ENCODE peak calls at places on chromosomes 3 and 15, in nine cellular contexts. L is PC-3; D is dorsolateral prefrontal cortex; G is IMR-90; B is transverse colon; R is ovary; V is lung; I is CD4-positive, alpha-beta T cell; H is adrenal gland. Z is an unnamed sample. For H3K27me3, the result is how much of the 10 kb centered on the place peaks cover.

GRCh38 chr15:37136666-37137065 is 36.3 kb upstream of the MEIS2 start:
- DNase-seq in L (peak), D (no peak), G (peak), B (no peak), R (no peak), V (no peak), I (no peak), H (no peak), Z (no peak)

GRCh38 chr3:70261283-70261682 is 51.2 kb downstream of the MDFIC2 start:
- DNase-seq in L (peak), D (no peak), G (no peak), B (no peak), R (no peak), V (no peak), I (no peak), H (no peak), Z (no peak)

GRCh38 chr3:169811606-169812123 is 1.0 kb upstream of the LRRIQ4 start:
- DNase-seq in L (peak), D (peak), G (peak), B (no peak), R (no peak), V (no peak), I (no peak), H (no peak), Z (no peak)

GRCh38 chr15:92158426-92158825 is 235.3 kb upstream of the ST8SIA2 start:
- DNase-seq in L (peak), D (no peak), G (peak), B (no peak), R (no peak), V (no peak), I (peak), H (no peak), Z (no peak)

GRCh38 chr3:133506215-133506901 is 67.1 kb upstream of the CDV3 start:
- DNase-seq in L (no peak), D (no peak), G (no peak), B (peak), R (no peak), V (no peak), I (peak), H (no peak), Z (no peak)

GRCh38 chr3:71029770-71030169 is 553.8 kb downstream of the FOXP1 start:
- DNase-seq in L (no peak), D (no peak), G (no peak), B (no peak), R (no peak), V (no peak), I (no peak), H (no peak), Z (no peak)

GRCh38 chr3:89278305-89278704 is 170.9 kb downstream of the EPHA3 start:
- DNase-seq in L (no peak), D (no peak), G (no peak), B (no peak), R (no peak), V (no peak), I (no peak), H (no peak), Z (no peak)

GRCh38 chr15:29933043-29933442 is 110.8 kb upstream of the TJP1 start:
- DNase-seq in L (no peak), D (no peak), G (no peak), B (no peak), R (no peak), V (no peak), I (no peak), H (no peak), Z (no peak)

GRCh38 chr3:111691293-111691909 is 96.3 kb upstream of the ZBED2 start:
- DNase-seq in L (peak), D (no peak), G (peak), B (no peak), R (no peak), V (no peak), I (no peak), H (no peak), Z (no peak)

GRCh38 chr3:32401541-32402052 is 9.9 kb downstream of the CMTM7 start:
- DNase-seq in L (peak), D (peak), G (peak), B (peak), R (peak), V (peak), I (peak), H (peak), Z (peak)

GRCh38 chr15:83436513-83437158 is 10.5 kb upstream of the SH3GL3 start:
- DNase-seq in L (peak), D (no peak), G (peak), B (no peak), R (no peak), V (no peak), I (no peak), H (no peak), Z (no peak)
- TF ChIP-seq CTCF in L (peak), D (peak), G (peak), B (peak), R (no peak), V (no peak), I (no peak), H (no peak), Z (no peak)

GRCh38 chr3:50674349-50675178 is at the start of gene DOCK3:
- DNase-seq in L (peak), D (peak), G (peak), B (peak), R (peak), V (no peak), I (peak), H (peak), Z (peak)
- H3K27me3 ChIP-seq in L (half or more), D (under half), G (half or more), B (half or more), R (under half), V (under half), I (under half), H (under half), Z (under half)

GRCh38 chr3:171451915-171452707 is 8.1 kb downstream of the TNIK start:
- DNase-seq in L (no peak), D (no peak), G (no peak), B (no peak), R (no peak), V (no peak), I (no peak), H (no peak), Z (no peak)

GRCh38 chr3:171456765-171457164 is 3.4 kb downstream of the TNIK start:
- DNase-seq in L (no peak), D (no peak), G (no peak), B (no peak), R (no peak), V (no peak), I (no peak), H (no peak), Z (no peak)

GRCh38 chr3:171454026-171454425 is 6.2 kb downstream of the TNIK start:
- DNase-seq in L (no peak), D (no peak), G (no peak), B (no peak), R (no peak), V (no peak), I (no peak), H (no peak), Z (no peak)

GRCh38 chr3:171455603-171456550 is 4.3 kb downstream of the TNIK start:
- DNase-seq in L (peak), D (no peak), G (no peak), B (no peak), R (no peak), V (no peak), I (no peak), H (no peak), Z (no peak)

GRCh38 chr3:171453175-171453868 is 6.9 kb downstream of the TNIK start:
- DNase-seq in L (no peak), D (no peak), G (no peak), B (no peak), R (no peak), V (no peak), I (no peak), H (no peak), Z (no peak)
- TF ChIP-seq CTCF in L (peak), D (peak), G (peak), B (no peak), R (no peak), V (no peak), I (no peak), H (no peak), Z (peak)

DNA sequence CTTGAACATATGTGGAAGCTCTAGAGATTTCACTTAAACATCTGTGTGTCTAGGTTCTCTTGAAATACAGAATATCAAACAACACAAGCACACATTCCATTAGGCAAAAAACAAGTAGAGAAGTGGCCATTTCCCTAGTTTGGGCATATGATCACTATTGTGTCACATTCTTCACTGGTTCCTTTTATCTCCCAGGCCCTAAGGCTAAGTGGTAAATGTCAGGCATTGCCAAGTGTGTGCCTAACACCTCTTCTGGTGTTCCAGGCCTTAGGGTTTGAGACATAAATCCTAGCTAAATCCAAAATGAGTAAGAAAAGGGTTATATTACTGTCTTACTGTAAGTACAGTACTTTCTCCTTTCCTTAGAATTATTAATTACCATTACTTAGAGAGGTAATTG is 880.1 kb downstream of the PDCD6IP start:
- DNase-seq in L (no peak), D (no peak), G (no peak), B (no peak), R (no peak), V (no peak), I (no peak), H (no peak), Z (no peak)
- H3K27me3 ChIP-seq in L (under half), D (under half), G (under half), B (under half), R (under half), V (under half), I (under half), H (under half), Z (under half)

DNA sequence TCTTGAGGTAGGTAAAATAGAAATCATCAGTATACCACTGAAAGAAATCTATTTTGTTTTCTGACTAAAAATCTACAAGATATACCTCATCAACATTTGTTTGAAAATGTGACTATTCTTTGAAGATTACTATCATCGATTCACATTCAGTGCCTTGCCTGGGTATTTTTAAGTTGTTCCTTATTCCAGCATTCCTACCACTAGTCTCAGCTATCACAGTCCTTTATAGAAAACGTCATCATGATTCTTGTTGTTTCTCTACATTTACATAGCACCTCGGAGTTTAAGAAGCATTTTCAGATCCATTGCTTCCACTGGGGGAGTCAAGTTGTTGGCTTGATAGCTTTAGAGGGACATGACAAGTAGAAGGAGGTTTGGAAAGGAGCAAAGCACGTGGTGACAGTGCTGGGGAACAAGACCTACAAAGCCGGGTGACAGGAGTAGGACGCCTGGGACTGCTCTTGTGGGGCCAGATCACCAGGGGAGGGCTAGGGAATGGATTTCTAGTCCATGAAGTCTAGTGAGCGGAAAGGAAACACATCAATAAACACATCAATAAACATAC is 61.5 kb downstream of the HES1 start:
- DNase-seq in L (no peak), D (no peak), G (no peak), B (no peak), R (no peak), V (no peak), I (no peak), H (no peak), Z (no peak)
- TF ChIP-seq CTCF in L (no peak), D (no peak), G (no peak), B (no peak), R (no peak), V (no peak), I (no peak), H (no peak), Z (no peak)

GRCh38 chr15:50543556-50543955 is 2.9 kb downstream of the USP50 start:
- DNase-seq in L (no peak), D (no peak), G (peak), B (no peak), R (no peak), V (no peak), I (no peak), H (no peak), Z (no peak)

GRCh38 chr15:50544368-50544767 is 2.1 kb downstream of the USP50 start:
- DNase-seq in L (no peak), D (no peak), G (no peak), B (no peak), R (no peak), V (no peak), I (no peak), H (no peak), Z (no peak)

GRCh38 chr15:50546566-50546965 is at the start of gene USP50:
- DNase-seq in L (no peak), D (no peak), G (no peak), B (no peak), R (no peak), V (no peak), I (no peak), H (no peak), Z (no peak)

GRCh38 chr15:50542051-50542450 is 4.4 kb downstream of the USP50 start:
- DNase-seq in L (no peak), D (no peak), G (peak), B (no peak), R (no peak), V (no peak), I (no peak), H (no peak), Z (no peak)
- H3K27me3 ChIP-seq in L (under half), D (under half), G (under half), B (under half), R (under half), V (under half), I (under half), H (under half), Z (under half)

GRCh38 chr3:119463171-119464169 is at the start of gene TMEM39A:
- DNase-seq in L (peak), D (peak), G (peak), B (peak), R (peak), V (peak), I (peak), H (peak), Z (peak)
- TF ChIP-seq CTCF in L (no peak), D (peak), G (peak), B (peak), R (no peak), V (no peak), I (no peak), H (peak), Z (peak)

GRCh38 chr3:72234394-72234793 is 449.4 kb upstream of the PROK2 start:
- DNase-seq in L (peak), D (no peak), G (peak), B (no peak), R (peak), V (peak), I (no peak), H (no peak), Z (peak)
- H3K27me3 ChIP-seq in L (under half), D (under half), G (under half), B (under half), R (under half), V (under half), I (under half), H (under half), Z (under half)

DNA sequence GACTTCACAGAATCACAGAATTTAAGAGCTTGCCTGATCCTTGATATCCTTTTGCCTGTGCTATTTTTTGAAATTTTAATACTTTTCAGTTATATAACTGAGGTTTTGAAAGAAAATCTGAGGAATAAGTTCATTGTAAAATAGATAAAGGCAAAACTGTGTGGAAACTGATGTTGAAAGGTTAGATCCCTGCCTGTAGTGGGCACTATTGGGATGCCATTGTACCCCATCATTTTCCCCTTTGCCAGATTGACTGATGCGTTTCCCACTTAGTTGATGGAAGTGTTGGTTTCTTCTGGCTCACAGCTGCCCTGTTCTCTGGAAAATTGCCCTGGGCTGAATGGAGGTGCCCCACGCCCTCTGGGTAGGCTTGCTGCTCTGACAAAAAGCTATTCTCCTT is 387.9 kb downstream of the RBMS3 start:
- DNase-seq in L (no peak), D (no peak), G (no peak), B (no peak), R (no peak), V (no peak), I (no peak), H (no peak), Z (no peak)
- TF ChIP-seq CTCF in L (no peak), D (no peak), G (no peak), B (no peak), R (no peak), V (no peak), I (no peak), H (no peak), Z (no peak)

GRCh38 chr15:89381330-89381729 is 46.7 kb upstream of the POLG start:
- DNase-seq in L (no peak), D (no peak), G (no peak), B (no peak), R (no peak), V (no peak), I (no peak), H (no peak), Z (no peak)
- H3K27me3 ChIP-seq in L (under half), D (under half), G (half or more), B (half or more), R (under half), V (under half), I (half or more), H (under half), Z (half or more)